ENCODE peak calls at places on chromosome 10, in nine cellular contexts. A, M, P, G, O, W, Z, D and X are unnamed samples. For H3K4me1, the result is how much of the 10 kb centered on the place peaks cover.

GRCh38 chr10:48307584-48307983 is 1.1 kb downstream of the MAPK8 start:
- DNase-seq in A (no peak), M (no peak), O (no peak), P (no peak), D (no peak), Z (no peak), W (no peak), G (no peak), X (no peak)

GRCh38 chr10:80924063-80924952 is 386.6 kb downstream of the SH2D4B start:
- DNase-seq in P (no peak), Z (no peak), A (peak), W (no peak), G (peak), O (no peak), M (peak), D (no peak), X (peak)

GRCh38 chr10:80473692-80474596 is 19.8 kb downstream of the TSPAN14 start:
- DNase-seq in P (no peak), G (no peak), D (no peak), O (no peak), M (no peak), A (no peak), W (no peak), Z (no peak), X (no peak)

GRCh38 chr10:34235164-34235832 is 579.8 kb downstream of the PARD3 start:
- DNase-seq in M (no peak), W (no peak), P (no peak), G (no peak), O (no peak), Z (no peak), A (no peak), D (no peak), X (no peak)

GRCh38 chr10:100509241-100509640 is 10.4 kb downstream of the SEC31B start:
- DNase-seq in Z (peak), D (no peak), O (no peak), M (peak), W (no peak), P (peak), A (no peak), G (no peak), X (no peak)

GRCh38 chr10:88521806-88522205 is 61.3 kb downstream of the RNLS start:
- DNase-seq in Z (no peak), G (no peak), A (no peak), D (no peak), O (no peak), P (no peak), M (no peak), W (no peak), X (no peak)

GRCh38 chr10:95500649-95501048 is 60.5 kb downstream of the SORBS1 start:
- DNase-seq in Z (no peak), A (no peak), M (no peak), G (no peak), W (no peak), P (no peak), O (no peak), D (no peak), X (no peak)

GRCh38 chr10:62464308-62464707 is 90.1 kb downstream of the ZNF365 start:
- DNase-seq in P (no peak), W (no peak), M (no peak), Z (no peak), A (no peak), O (no peak), D (no peak), G (no peak), X (no peak)

GRCh38 chr10:79184141-79184625 is 115.4 kb downstream of the ZMIZ1 start:
- DNase-seq in P (no peak), W (no peak), D (no peak), O (no peak), Z (no peak), A (peak), M (peak), G (peak), X (peak)

GRCh38 chr10:96212911-96213310 is 58.5 kb downstream of the BLNK start:
- DNase-seq in M (no peak), P (no peak), Z (no peak), A (no peak), D (no peak), W (no peak), G (no peak), O (no peak), X (no peak)

GRCh38 chr10:118752401-118752800 is 2.4 kb downstream of the CACUL1 start:
- DNase-seq in Z (no peak), G (no peak), M (no peak), A (no peak), P (no peak), D (no peak), W (no peak), O (no peak), X (no peak)

GRCh38 chr10:44975487-44976331 is 2.9 kb downstream of the DEPP1 start:
- DNase-seq in P (no peak), D (no peak), A (peak), Z (no peak), G (no peak), M (peak), O (no peak), W (no peak), X (peak)

GRCh38 chr10:75651452-75651851 is 220.0 kb downstream of the LRMDA start:
- DNase-seq in P (no peak), G (no peak), A (peak), O (no peak), W (no peak), M (no peak), D (no peak), Z (no peak), X (peak)

GRCh38 chr10:43312612-43313011 is 45.7 kb upstream of the RASGEF1A start:
- DNase-seq in A (no peak), G (no peak), D (peak), M (no peak), Z (no peak), P (no peak), O (no peak), W (no peak), X (no peak)

GRCh38 chr10:43313901-43314300 is 47.0 kb upstream of the RASGEF1A start:
- DNase-seq in P (no peak), M (no peak), G (no peak), W (no peak), O (no peak), Z (no peak), D (peak), A (no peak), X (no peak)

GRCh38 chr10:43308986-43309385 is 42.1 kb upstream of the RASGEF1A start:
- DNase-seq in P (no peak), D (no peak), M (peak), G (no peak), W (no peak), Z (no peak), A (no peak), O (no peak), X (no peak)

GRCh38 chr10:43310872-43311271 is 44.0 kb upstream of the RASGEF1A start:
- DNase-seq in W (no peak), M (no peak), Z (no peak), D (peak), P (no peak), O (no peak), G (no peak), A (no peak), X (no peak)

GRCh38 chr10:43311794-43312193 is 44.9 kb upstream of the RASGEF1A start:
- DNase-seq in A (no peak), W (no peak), Z (no peak), M (no peak), O (no peak), G (no peak), D (peak), P (no peak), X (no peak)
- H3K4me3 ChIP-seq in A (no peak), W (no peak), Z (no peak), M (no peak), O (no peak), G (no peak), D (no peak), P (no peak), X (no peak)

GRCh38 chr10:121455377-121455776 is 142.9 kb downstream of the FGFR2 start:
- DNase-seq in A (no peak), M (no peak), P (no peak), G (no peak), D (no peak), W (no peak), Z (no peak), O (no peak), X (peak)
- H3K4me1 ChIP-seq in A (under half), M (under half), P (under half), G (under half), D (under half), W (under half), Z (under half), O (under half), X (under half)

GRCh38 chr10:103186128-103186527 is 6.9 kb downstream of the NT5C2 start:
- DNase-seq in W (no peak), Z (no peak), D (no peak), M (no peak), O (no peak), A (no peak), P (no peak), G (peak), X (no peak)
- H3K4me3 ChIP-seq in W (no peak), Z (no peak), D (no peak), M (no peak), O (no peak), A (no peak), P (no peak), G (no peak), X (no peak)

DNA sequence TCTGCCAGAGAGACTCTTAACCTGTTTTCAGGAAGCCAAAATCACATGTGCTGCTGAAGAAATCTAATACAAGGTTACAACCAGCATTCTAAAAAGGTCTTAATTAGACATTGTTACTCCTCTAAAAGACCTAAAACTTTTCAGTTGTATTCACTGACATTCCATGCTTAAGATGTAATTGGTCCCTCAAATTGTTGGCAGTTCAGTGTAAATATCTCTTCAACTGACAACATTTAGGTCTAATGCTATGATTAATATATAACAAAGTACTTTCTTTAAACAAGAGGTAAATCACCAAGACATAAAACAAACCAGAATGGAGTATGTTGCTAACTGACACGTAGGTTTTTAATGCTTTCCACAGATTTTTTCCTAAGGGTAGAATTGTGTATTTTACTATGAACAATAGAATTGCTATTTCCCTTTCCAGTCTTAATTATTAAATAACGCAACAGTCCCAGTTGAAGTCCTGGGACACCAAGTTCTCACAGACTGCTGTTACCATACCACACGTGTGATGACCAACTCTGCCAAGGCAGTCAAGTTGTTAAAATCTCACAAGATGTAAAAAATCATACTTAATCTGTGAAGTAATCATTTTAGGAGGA is 4.2 kb downstream of the JCAD start:
- DNase-seq in Z (no peak), O (no peak), G (no peak), D (no peak), P (no peak), W (no peak), M (peak), A (no peak), X (no peak)
- H3K4me1 ChIP-seq in Z (under half), O (under half), G (under half), D (under half), P (under half), W (under half), M (under half), A (half or more), X (under half)

DNA sequence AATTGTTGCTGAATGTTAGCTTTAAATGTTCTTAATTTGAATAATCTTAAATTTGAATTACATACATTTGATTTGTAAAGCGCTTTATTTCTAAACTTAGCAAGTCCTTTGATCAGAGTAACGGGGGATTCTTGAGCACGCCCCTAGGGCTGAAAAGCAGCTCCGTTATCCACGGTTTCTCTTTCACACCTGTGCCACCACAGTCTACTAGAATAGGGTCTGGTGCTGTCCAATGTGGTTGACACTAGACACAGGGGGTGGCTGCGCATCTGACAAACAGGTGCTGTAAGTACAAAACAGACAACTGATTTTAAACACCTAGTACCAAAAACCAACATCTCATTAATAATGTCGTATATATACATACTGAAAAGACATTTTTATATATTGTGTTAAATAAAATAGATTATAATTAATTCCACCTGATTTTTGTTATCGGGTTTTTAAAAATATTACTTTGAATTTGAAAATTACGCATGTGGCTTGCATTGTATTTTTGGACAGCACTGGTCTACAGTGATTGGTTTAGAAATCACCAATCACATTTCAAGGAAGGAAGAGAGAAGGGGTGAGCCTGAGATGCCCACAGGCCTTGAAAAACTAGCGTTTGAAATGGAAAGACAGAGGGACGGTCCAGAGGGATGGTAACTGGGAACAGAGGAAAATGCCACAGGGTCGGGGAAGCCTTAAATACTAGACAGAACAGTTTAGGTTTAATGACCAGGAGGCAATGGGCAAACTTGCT is 7.3 kb downstream of the SEPHS1 start:
- DNase-seq in Z (peak), A (no peak), O (no peak), D (no peak), W (no peak), M (no peak), G (no peak), P (peak), X (no peak)
- H3K4me3 ChIP-seq in Z (no peak), A (no peak), O (no peak), D (no peak), W (no peak), M (no peak), G (no peak), P (no peak), X (no peak)

DNA sequence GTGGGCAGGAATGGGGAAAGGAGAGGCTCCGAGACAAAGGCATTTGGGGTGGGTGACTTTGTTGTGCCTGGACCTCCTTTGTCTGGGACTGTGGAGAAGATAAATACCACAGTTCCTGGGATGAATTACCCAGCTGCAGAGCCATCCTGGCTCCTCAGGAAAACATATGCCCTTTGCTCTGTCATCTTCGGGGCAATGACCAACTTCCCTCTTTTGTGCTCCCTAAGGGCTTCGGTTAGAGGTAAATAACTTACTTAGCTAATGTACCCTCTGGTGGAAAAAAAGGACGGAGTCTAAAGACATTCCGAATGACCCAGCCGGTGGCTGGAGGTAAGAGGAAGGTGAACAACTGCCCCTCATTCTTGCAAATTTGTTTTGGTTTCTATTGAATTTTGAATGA is 345.7 kb downstream of the GATA3 start:
- DNase-seq in Z (no peak), M (no peak), O (no peak), D (no peak), G (no peak), W (no peak), P (no peak), A (no peak), X (no peak)
- H3K4me1 ChIP-seq in Z (under half), M (under half), O (under half), D (under half), G (under half), W (under half), P (under half), A (under half), X (under half)

GRCh38 chr10:113557389-113558321 is 4.8 kb downstream of the HABP2 start:
- DNase-seq in P (no peak), A (no peak), Z (no peak), W (no peak), G (no peak), O (no peak), M (peak), D (no peak), X (no peak)
- H3K4me3 ChIP-seq in P (no peak), A (no peak), Z (no peak), W (no peak), G (no peak), O (peak), M (no peak), D (no peak), X (no peak)

DNA sequence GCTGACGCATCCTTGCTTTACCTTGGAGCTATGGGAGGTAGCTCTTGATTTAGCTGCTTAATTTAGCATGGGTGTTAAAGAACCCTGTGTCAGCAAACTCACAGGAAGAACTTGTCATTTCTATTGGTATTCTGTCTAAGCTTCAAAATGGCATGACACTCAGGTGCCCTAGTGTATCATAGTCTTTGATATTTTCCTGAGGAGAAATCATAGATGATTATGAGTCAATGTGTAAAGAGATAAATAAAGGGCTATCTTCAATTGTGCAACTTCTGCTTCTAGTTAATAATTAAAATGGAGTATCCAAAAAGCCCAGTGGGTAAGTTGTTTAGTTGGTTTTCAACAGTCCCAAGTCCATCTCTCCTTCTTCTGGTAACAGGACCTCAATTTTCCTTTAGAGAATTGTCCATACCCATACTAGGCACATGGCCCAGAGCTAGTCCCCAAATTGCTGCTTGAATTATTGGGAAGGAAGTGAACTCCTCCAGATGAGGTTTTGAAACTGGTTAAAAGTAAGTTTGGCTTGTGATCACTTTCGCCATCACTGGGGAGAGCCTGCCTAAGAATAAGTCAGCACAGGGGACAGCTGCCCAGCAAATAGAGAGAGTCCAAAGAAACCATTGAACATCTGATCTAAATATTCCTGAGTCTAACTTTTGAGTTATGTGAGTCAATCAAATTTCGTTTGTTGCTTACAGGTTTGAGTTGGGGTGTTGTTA is 169.0 kb upstream of the PHYHIPL start:
- DNase-seq in M (no peak), W (no peak), A (peak), Z (no peak), O (no peak), G (no peak), D (no peak), P (no peak), X (no peak)
- H3K4me1 ChIP-seq in M (under half), W (under half), A (under half), Z (under half), O (under half), G (under half), D (under half), P (under half), X (half or more)

GRCh38 chr10:16242859-16243613 is 193.8 kb upstream of the PTER start:
- DNase-seq in Z (no peak), O (no peak), W (no peak), G (no peak), A (no peak), D (no peak), P (no peak), M (no peak), X (no peak)
- H3K4me3 ChIP-seq in Z (no peak), O (no peak), W (no peak), G (no peak), A (no peak), D (no peak), P (no peak), M (no peak), X (no peak)

DNA sequence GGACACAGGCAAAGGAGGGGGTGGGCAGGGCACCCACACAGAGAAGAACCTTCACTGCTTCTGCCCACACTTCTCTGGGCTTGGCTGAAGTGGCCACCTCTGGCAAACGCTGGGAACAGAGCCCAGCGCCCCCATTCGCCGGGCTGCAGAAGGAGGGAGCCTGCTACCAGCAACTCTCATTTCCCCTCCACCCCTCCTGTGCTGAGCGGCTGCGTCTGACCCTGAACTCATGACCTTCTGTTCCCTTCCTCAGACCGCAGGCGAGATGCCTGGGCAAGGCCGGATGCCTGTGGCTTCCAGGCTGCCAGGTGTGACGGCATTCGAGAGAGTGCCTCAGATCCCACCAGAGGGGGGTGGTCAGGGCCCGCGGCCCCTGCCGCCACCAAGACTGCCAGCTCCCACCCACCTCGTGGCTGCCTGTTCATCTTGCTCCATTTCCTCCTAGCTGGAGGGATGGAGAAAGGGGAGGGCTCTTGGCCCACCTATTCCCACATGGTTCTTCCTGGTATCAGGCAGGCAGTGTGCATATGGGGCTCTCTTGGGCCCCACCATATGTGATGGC is 19.8 kb downstream of the DNAJB12 start:
- DNase-seq in O (peak), M (peak), G (peak), P (peak), Z (peak), D (peak), W (peak), A (no peak), X (no peak)
- H3K4me1 ChIP-seq in O (under half), M (under half), G (under half), P (half or more), Z (half or more), D (half or more), W (half or more), A (half or more), X (under half)